ENCODE peak calls at places on chromosomes 7 and 10, in seven cellular contexts. One of them, this sample, is unnamed.

GRCh38 chr10:25059990-25060389 is 43.6 kb downstream of the THNSL1 start:
- DNase-seq in HCT116: peak; percentile 79
- DNase-seq in IMR-90: peak; percentile 75
- DNase-seq in GM23248: peak; percentile 91
- DNase-seq in trophoblast cell: peak; percentile 99
- DNase-seq in PC-3: peak; percentile 89
- DNase-seq in endodermal cell: peak; percentile 58
- DNase-seq in this sample: peak; percentile 74

GRCh38 chr7:104231054-104232046 is 23.5 kb upstream of the ORC5 start:
- DNase-seq in endodermal cell: peak; percentile 87
- DNase-seq in PC-3: peak; percentile 61
- DNase-seq in GM23248: peak; percentile 80
- DNase-seq in trophoblast cell: peak; percentile 72
- DNase-seq in IMR-90: peak; percentile 58
- DNase-seq in HCT116: peak; percentile 36
- DNase-seq in this sample: no peak

GRCh38 chr7:75762350-75762917 is 9.6 kb downstream of the CCL26 start:
- DNase-seq in PC-3: peak; percentile 74
- DNase-seq in IMR-90: peak; percentile 77
- DNase-seq in endodermal cell: no peak
- DNase-seq in trophoblast cell: peak; percentile 84
- DNase-seq in HCT116: peak; percentile 40
- DNase-seq in GM23248: peak; percentile 88
- DNase-seq in this sample: no peak

GRCh38 chr10:132975976-132976682 is 33.8 kb upstream of the CFAP46 start:
- DNase-seq in HCT116: no peak
- DNase-seq in PC-3: no peak
- DNase-seq in IMR-90: no peak
- DNase-seq in trophoblast cell: no peak
- DNase-seq in endodermal cell: no peak
- DNase-seq in GM23248: no peak
- DNase-seq in this sample: peak; percentile 45

GRCh38 chr10:359093-359492 is 223.8 kb downstream of the ZMYND11 start:
- DNase-seq in trophoblast cell: no peak
- DNase-seq in endodermal cell: peak; percentile 23
- DNase-seq in HCT116: no peak
- DNase-seq in GM23248: no peak
- DNase-seq in PC-3: no peak
- DNase-seq in IMR-90: no peak
- DNase-seq in this sample: no peak

GRCh38 chr10:91758303-91759146 is 39.7 kb upstream of the TNKS2 start:
- DNase-seq in endodermal cell: no peak
- DNase-seq in HCT116: peak; percentile 65
- DNase-seq in IMR-90: peak; percentile 75
- DNase-seq in trophoblast cell: peak; percentile 80
- DNase-seq in GM23248: peak; percentile 72
- DNase-seq in PC-3: peak; percentile 75
- DNase-seq in this sample: no peak

GRCh38 chr7:37916673-37917660 is at the start of gene SFRP4:
- DNase-seq in endodermal cell: peak; percentile 84
- DNase-seq in HCT116: peak; percentile 34
- DNase-seq in GM23248: peak; percentile 62
- DNase-seq in IMR-90: peak; percentile 1
- DNase-seq in trophoblast cell: peak; percentile 72
- DNase-seq in PC-3: peak; percentile 78
- DNase-seq in this sample: peak; percentile 85

GRCh38 chr10:17200035-17200884 is 1.2 kb downstream of the TRDMT1 start:
- DNase-seq in HCT116: no peak
- DNase-seq in GM23248: peak; percentile 63
- DNase-seq in PC-3: no peak
- DNase-seq in endodermal cell: no peak
- DNase-seq in IMR-90: no peak
- DNase-seq in trophoblast cell: no peak
- DNase-seq in this sample: no peak

GRCh38 chr7:17298102-17298839 is at the start of gene AHR:
- DNase-seq in HCT116: peak; percentile 88
- DNase-seq in PC-3: peak; percentile 89
- DNase-seq in IMR-90: peak; percentile 95
- DNase-seq in trophoblast cell: peak; percentile 93
- DNase-seq in GM23248: peak; percentile 98
- DNase-seq in endodermal cell: peak; percentile 94
- DNase-seq in this sample: peak; percentile 97

GRCh38 chr7:44796504-44797328 is at the start of gene PPIA:
- DNase-seq in trophoblast cell: peak; percentile 100
- DNase-seq in PC-3: peak; percentile 98
- DNase-seq in HCT116: peak; percentile 97
- DNase-seq in endodermal cell: peak; percentile 81
- DNase-seq in GM23248: peak; percentile 100
- DNase-seq in IMR-90: peak; percentile 98
- DNase-seq in this sample: peak; percentile 100

GRCh38 chr10:95262763-95263518 is 27.9 kb downstream of the PDLIM1 start:
- DNase-seq in GM23248: no peak
- DNase-seq in HCT116: no peak
- DNase-seq in endodermal cell: no peak
- DNase-seq in trophoblast cell: no peak
- DNase-seq in PC-3: no peak
- DNase-seq in IMR-90: no peak
- DNase-seq in this sample: no peak

GRCh38 chr10:93378039-93378438 is 104.1 kb downstream of the MYOF start:
- DNase-seq in HCT116: no peak
- DNase-seq in trophoblast cell: no peak
- DNase-seq in PC-3: no peak
- DNase-seq in IMR-90: no peak
- DNase-seq in endodermal cell: no peak
- DNase-seq in GM23248: no peak
- DNase-seq in this sample: no peak

GRCh38 chr10:32932330-32932729 is 25.7 kb downstream of the ITGB1 start:
- DNase-seq in HCT116: no peak
- DNase-seq in PC-3: no peak
- DNase-seq in trophoblast cell: no peak
- DNase-seq in GM23248: no peak
- DNase-seq in IMR-90: no peak
- DNase-seq in endodermal cell: no peak
- DNase-seq in this sample: no peak

GRCh38 chr7:112547916-112548315 is 67.1 kb downstream of the LSMEM1 start:
- DNase-seq in IMR-90: peak; percentile 29
- DNase-seq in endodermal cell: no peak
- DNase-seq in HCT116: no peak
- DNase-seq in GM23248: peak; percentile 52
- DNase-seq in trophoblast cell: no peak
- DNase-seq in PC-3: no peak
- DNase-seq in this sample: no peak

GRCh38 chr10:29304259-29305030 is 15.6 kb downstream of the LYZL1 start:
- DNase-seq in PC-3: peak; percentile 74
- DNase-seq in IMR-90: peak; percentile 70
- DNase-seq in endodermal cell: peak; percentile 87
- DNase-seq in HCT116: peak; percentile 62
- DNase-seq in trophoblast cell: peak; percentile 82
- DNase-seq in GM23248: peak; percentile 78
- DNase-seq in this sample: no peak

GRCh38 chr10:97059006-97059871 is 126.5 kb downstream of the SLIT1 start:
- DNase-seq in HCT116: no peak
- DNase-seq in endodermal cell: peak; percentile 88
- DNase-seq in IMR-90: no peak
- DNase-seq in GM23248: no peak
- DNase-seq in trophoblast cell: no peak
- DNase-seq in PC-3: no peak
- DNase-seq in this sample: peak; percentile 41

DNA sequence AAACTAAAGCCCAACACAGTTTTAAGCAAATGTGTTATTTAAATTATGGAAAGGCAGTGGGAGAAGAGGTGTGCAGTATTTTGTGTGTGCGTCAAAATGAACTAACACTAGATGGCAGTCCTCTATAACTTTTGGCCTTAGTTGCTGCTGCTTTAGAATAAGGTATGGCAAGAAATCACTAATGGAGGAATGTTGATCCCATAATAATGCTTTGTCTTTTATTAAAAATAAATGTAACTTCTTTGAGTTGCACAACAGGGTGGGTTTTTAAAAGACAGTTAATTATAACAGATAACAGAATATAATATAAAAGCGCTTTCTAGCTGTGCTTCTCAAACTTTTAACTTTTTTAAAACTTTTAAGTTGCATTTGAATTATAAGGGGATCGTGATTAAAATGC is 56.4 kb downstream of the BBS9 start:
- DNase-seq in endodermal cell: no peak
- DNase-seq in PC-3: peak; percentile 70
- DNase-seq in HCT116: peak; percentile 34
- DNase-seq in GM23248: peak; percentile 65
- DNase-seq in trophoblast cell: peak; percentile 73
- DNase-seq in IMR-90: peak; percentile 68
- DNase-seq in this sample: no peak
- H3K27ac ChIP-seq in endodermal cell: no peak overlapping the region
- H3K27ac ChIP-seq in PC-3: no peak overlapping the region
- H3K27ac ChIP-seq in HCT116: no peak overlapping the region
- H3K27ac ChIP-seq in GM23248: peak overlapping the region; percentile 10
- H3K27ac ChIP-seq in trophoblast cell: no peak overlapping the region
- H3K27ac ChIP-seq in IMR-90: no peak overlapping the region
- H3K27ac ChIP-seq in this sample: no peak overlapping the region

DNA sequence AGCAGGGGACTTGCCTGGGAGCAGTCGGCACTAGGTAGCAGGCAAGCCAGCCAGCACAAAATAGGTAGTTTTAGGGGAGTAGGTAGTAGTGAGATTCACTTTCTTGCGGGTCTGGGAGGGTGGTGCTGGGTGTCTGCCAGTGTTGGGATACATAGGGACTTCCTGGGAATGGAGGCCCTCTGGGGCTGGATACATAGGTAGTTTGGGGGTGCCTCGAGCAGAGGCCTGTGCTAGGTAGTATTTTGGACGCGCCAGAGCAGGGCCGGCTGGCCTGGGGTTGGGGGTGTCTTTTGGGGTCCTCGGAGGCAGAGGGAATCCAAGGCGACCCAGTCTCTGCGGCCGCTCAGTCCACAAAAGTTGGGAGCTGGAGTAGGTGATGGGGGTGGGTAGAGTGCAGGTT is 2.0 kb upstream of the HOXA3 start:
- DNase-seq in PC-3: no peak
- DNase-seq in endodermal cell: peak; percentile 36
- DNase-seq in IMR-90: no peak
- DNase-seq in trophoblast cell: no peak
- DNase-seq in HCT116: no peak
- DNase-seq in GM23248: no peak
- DNase-seq in this sample: peak; percentile 63
- H3K9ac ChIP-seq in PC-3: no peak overlapping the region
- H3K9ac ChIP-seq in endodermal cell: no peak overlapping the region
- H3K9ac ChIP-seq in IMR-90: no peak overlapping the region
- H3K9ac ChIP-seq in trophoblast cell: no peak overlapping the region
- H3K9ac ChIP-seq in HCT116: no peak overlapping the region
- H3K9ac ChIP-seq in GM23248: no peak overlapping the region
- H3K9ac ChIP-seq in this sample: peak overlapping the region; percentile 85

GRCh38 chr7:5419523-5420107 is 4.0 kb downstream of the TNRC18 start:
- DNase-seq in endodermal cell: peak; percentile 80
- DNase-seq in PC-3: peak; percentile 17
- DNase-seq in IMR-90: no peak
- DNase-seq in trophoblast cell: no peak
- DNase-seq in HCT116: no peak
- DNase-seq in GM23248: peak; percentile 52
- DNase-seq in this sample: peak; percentile 81
- H3K4me3 ChIP-seq in endodermal cell: peak overlapping the region; percentile 100
- H3K4me3 ChIP-seq in PC-3: peak overlapping the region; percentile 99
- H3K4me3 ChIP-seq in IMR-90: peak overlapping the region; percentile 86
- H3K4me3 ChIP-seq in trophoblast cell: peak overlapping the region; percentile 83
- H3K4me3 ChIP-seq in HCT116: peak overlapping the region; percentile 83
- H3K4me3 ChIP-seq in GM23248: peak overlapping the region; percentile 95
- H3K4me3 ChIP-seq in this sample: peak overlapping the region; percentile 71

DNA sequence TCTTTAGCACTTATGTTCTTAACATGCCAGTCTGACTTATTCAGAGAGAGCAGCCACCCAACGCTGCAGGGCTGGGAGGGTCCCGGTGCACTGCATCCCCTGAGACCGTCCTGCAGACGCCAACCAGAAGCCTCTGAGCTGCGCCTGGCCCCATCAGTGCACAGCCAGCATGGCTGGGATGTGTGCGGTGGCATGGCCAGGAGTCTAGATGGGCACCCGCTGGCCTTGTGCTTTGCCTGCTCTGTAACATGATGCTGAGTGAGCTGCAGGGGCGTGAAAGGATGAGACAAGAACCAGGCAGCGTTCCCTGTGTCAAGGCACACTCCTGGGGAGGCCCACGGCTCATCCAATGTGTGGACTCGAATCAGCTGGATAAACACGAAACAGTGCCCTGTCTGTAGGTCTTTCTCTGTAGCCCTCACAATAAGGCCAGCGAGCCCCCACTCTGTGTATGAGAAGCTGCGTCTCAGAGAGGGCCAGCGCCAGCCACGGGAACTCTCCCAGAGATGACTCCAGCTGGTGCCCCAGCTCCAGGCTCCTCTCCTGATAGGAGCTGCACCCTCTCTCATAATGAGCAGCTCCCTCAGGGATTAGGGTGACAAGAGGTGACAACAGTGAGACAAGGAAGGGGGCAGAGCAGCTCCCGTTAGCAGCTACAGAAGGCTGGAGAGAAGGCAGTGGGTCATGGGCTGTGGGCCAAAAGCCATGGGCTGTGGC is 96.8 kb downstream of the TNS3 start:
- DNase-seq in HCT116: no peak
- DNase-seq in IMR-90: no peak
- DNase-seq in trophoblast cell: no peak
- DNase-seq in endodermal cell: no peak
- DNase-seq in GM23248: no peak
- DNase-seq in PC-3: no peak
- DNase-seq in this sample: peak; percentile 69
- H3K27ac ChIP-seq in HCT116: no peak overlapping the region
- H3K27ac ChIP-seq in IMR-90: no peak overlapping the region
- H3K27ac ChIP-seq in trophoblast cell: no peak overlapping the region
- H3K27ac ChIP-seq in endodermal cell: no peak overlapping the region
- H3K27ac ChIP-seq in GM23248: no peak overlapping the region
- H3K27ac ChIP-seq in PC-3: no peak overlapping the region
- H3K27ac ChIP-seq in this sample: peak overlapping the region; percentile 42

This sample was measured in kidney.